ENCODE peak calls at places on chromosomes 6 and 20, in four cellular contexts. S, W, O and L are unnamed samples.
A peak's percentile ranks its signal among the peaks of the same experiment; 100 is the strongest.

GRCh38 chr6:44309092-44309491 is 4.1 kb downstream of the AARS2 start:
- DNase-seq in S (peak; percentile 89), W (no peak), O (no peak), L (no peak)

GRCh38 chr6:66328181-66328580 is 621.2 kb upstream of the EYS start:
- DNase-seq in S (no peak), W (no peak), O (no peak), L (no peak)

GRCh38 chr6:28648035-28648877 is 122.6 kb downstream of the GPX5 start:
- DNase-seq in S (peak; percentile 77), W (peak; percentile 85), O (peak; percentile 75), L (peak; percentile 81)

GRCh38 chr6:13383280-13384163 is 55.2 kb upstream of the TBC1D7 start:
- DNase-seq in S (peak; percentile 31), W (no peak), O (no peak), L (peak; percentile 91)

GRCh38 chr6:61835214-61835613 is 450.8 kb downstream of the KHDRBS2 start:
- DNase-seq in S (no peak), W (no peak), O (no peak), L (no peak)

GRCh38 chr6:43274916-43275597 is 23.0 kb upstream of the SLC22A7 start:
- DNase-seq in S (peak; percentile 33), W (peak; percentile 49), O (no peak), L (no peak)

GRCh38 chr20:50788045-50788867 is 6.6 kb upstream of the BCAS4 start:
- DNase-seq in S (peak; percentile 85), W (no peak), O (peak; percentile 51), L (no peak)

GRCh38 chr6:152461556-152461955 is 175.6 kb downstream of the SYNE1 start:
- DNase-seq in S (peak; percentile 51), W (no peak), O (no peak), L (no peak)

GRCh38 chr20:31440012-31440659 is at the start of gene DEFB123:
- DNase-seq in S (no peak), W (no peak), O (no peak), L (no peak)

GRCh38 chr6:1592852-1593251 is 16.9 kb upstream of the FOXC1 start:
- DNase-seq in S (no peak), W (no peak), O (no peak), L (no peak)

GRCh38 chr6:165448210-165448609 is 138.8 kb upstream of the C6orf118 start:
- DNase-seq in S (no peak), W (peak; percentile 46), O (no peak), L (no peak)

GRCh38 chr6:87826376-87826775 is 124.3 kb upstream of the AKIRIN2 start:
- DNase-seq in S (no peak), W (no peak), O (no peak), L (no peak)

GRCh38 chr6:123676793-123677192 is 40.0 kb upstream of the TRDN start:
- DNase-seq in S (no peak), W (no peak), O (no peak), L (no peak)

GRCh38 chr6:163284151-163284550 is 130.4 kb upstream of the QKI start:
- DNase-seq in S (no peak), W (no peak), O (no peak), L (no peak)

GRCh38 chr20:5865604-5866003 is 84.7 kb downstream of the TRMT6 start:
- DNase-seq in S (no peak), W (no peak), O (no peak), L (no peak)

GRCh38 chr6:2132416-2132815 is 113.0 kb downstream of the GMDS start:
- DNase-seq in S (no peak), W (no peak), O (peak; percentile 66), L (no peak)

GRCh38 chr20:32731882-32732266 is 11.4 kb downstream of the COMMD7 start:
- DNase-seq in S (peak; percentile 12), W (no peak), O (no peak), L (no peak)

GRCh38 chr6:66949191-66949661 is 1242.2 kb upstream of the EYS start:
- DNase-seq in S (no peak), W (no peak), O (no peak), L (no peak)

GRCh38 chr6:166775180-166775922 is 148.3 kb upstream of the RPS6KA2 start:
- DNase-seq in S (peak; percentile 85), W (peak; percentile 90), O (peak; percentile 51), L (peak; percentile 60)

GRCh38 chr6:40194771-40195170 is 260.5 kb upstream of the MOCS1 start:
- DNase-seq in S (no peak), W (no peak), O (no peak), L (no peak)

GRCh38 chr6:53301801-53302537 is 46.8 kb downstream of the ELOVL5 start:
- DNase-seq in S (no peak), W (no peak), O (no peak), L (no peak)

GRCh38 chr6:168145747-168146596 is 67.0 kb upstream of the FRMD1 start:
- DNase-seq in S (no peak), W (no peak), O (no peak), L (no peak)

GRCh38 chr6:169566961-169567360 is 134.9 kb downstream of the WDR27 start:
- DNase-seq in S (no peak), W (no peak), O (no peak), L (no peak)

GRCh38 chr6:54992789-54993188 is 146.2 kb downstream of the FAM83B start:
- DNase-seq in S (peak; percentile 14), W (peak; percentile 14), O (no peak), L (peak; percentile 61)

GRCh38 chr6:122839477-122839876 is 50.4 kb downstream of the SMPDL3A start:
- DNase-seq in S (peak; percentile 68), W (peak; percentile 74), O (peak; percentile 63), L (peak; percentile 56)

GRCh38 chr20:48284837-48285236 is 499.6 kb upstream of the SULF2 start:
- DNase-seq in S (peak; percentile 14), W (no peak), O (no peak), L (no peak)

GRCh38 chr6:44431118-44431725 is 43.7 kb downstream of the CDC5L start:
- DNase-seq in S (peak; percentile 80), W (peak; percentile 56), O (peak; percentile 45), L (peak; percentile 33)

GRCh38 chr6:154721460-154721859 is 11.8 kb upstream of the SCAF8 start:
- DNase-seq in S (peak; percentile 43), W (no peak), O (no peak), L (no peak)

GRCh38 chr6:44593539-44593944 is 206.0 kb downstream of the CDC5L start:
- DNase-seq in S (peak; percentile 74), W (peak; percentile 83), O (peak; percentile 54), L (peak; percentile 46)

GRCh38 chr6:42771741-42772100 is 10.1 kb upstream of the BICRAL start:
- DNase-seq in S (no peak), W (no peak), O (no peak), L (peak; percentile 37)

GRCh38 chr6:17167327-17167979 is 65.6 kb downstream of the STMND1 start:
- DNase-seq in S (peak; percentile 75), W (peak; percentile 76), O (peak; percentile 84), L (no peak)

GRCh38 chr6:108581932-108582500 is 21.3 kb downstream of the FOXO3 start:
- DNase-seq in S (peak; percentile 52), W (no peak), O (no peak), L (no peak)

GRCh38 chr6:53956068-53956711 is 155.1 kb upstream of the MLIP start:
- DNase-seq in S (peak; percentile 68), W (peak; percentile 81), O (peak; percentile 72), L (peak; percentile 42)

GRCh38 chr6:51857134-51857533 is 230.3 kb downstream of the PKHD1 start:
- DNase-seq in S (no peak), W (no peak), O (no peak), L (no peak)

GRCh38 chr6:33288942-33289783 is at the start of the genes PFDN6 and WDR46:
- DNase-seq in S (peak; percentile 95), W (peak; percentile 90), O (peak; percentile 83), L (peak; percentile 89)

GRCh38 chr6:2733324-2733723 is 17.4 kb downstream of the MYLK4 start:
- DNase-seq in S (peak; percentile 12), W (no peak), O (no peak), L (no peak)

GRCh38 chr6:98831057-98832031 is 3.0 kb upstream of the POU3F2 start:
- DNase-seq in S (no peak), W (peak; percentile 60), O (no peak), L (no peak)
- TF ChIP-seq EZH2 in S (peak; percentile 33), W (peak; percentile 77), O (no peak), L (no peak)

DNA sequence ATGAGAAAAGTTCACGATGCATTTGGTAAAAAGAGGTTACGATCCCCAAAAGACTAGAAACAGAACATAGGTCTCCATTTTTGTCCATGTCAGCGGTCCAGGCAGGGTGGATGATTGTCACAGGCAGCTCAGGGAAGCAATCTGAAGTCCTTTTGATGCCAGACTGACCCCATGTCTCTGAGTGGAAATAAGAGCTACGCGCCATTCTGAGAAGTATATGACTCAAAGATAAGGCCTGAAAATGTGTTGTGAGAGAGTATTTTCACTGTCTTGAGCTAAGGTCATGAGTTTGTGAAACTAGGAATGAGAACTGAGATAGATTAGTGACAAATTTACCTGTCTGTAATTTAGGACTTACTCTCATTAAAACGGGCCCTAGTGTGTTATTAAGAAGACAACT is 69.5 kb downstream of the LYRM4 start:
- DNase-seq in S (no peak), W (no peak), O (no peak), L (no peak)
- H3K9ac ChIP-seq in S (peak overlapping the region; percentile 56), W (no peak overlapping the region), O (no peak overlapping the region), L (no peak overlapping the region)

GRCh38 chr6:134599079-134599478 is 281.2 kb upstream of the SGK1 start:
- DNase-seq in S (no peak), W (no peak), O (no peak), L (no peak)
- TF ChIP-seq EZH2phosphoT487 in S (no peak), W (no peak), O (no peak), L (no peak)

GRCh38 chr20:59604770-59605665 is 678 bp downstream of the PHACTR3 start:
- DNase-seq in S (peak; percentile 15), W (peak; percentile 54), O (no peak), L (no peak)
- TF ChIP-seq EZH2 in S (no peak), W (peak; percentile 83), O (no peak), L (peak; percentile 66)

GRCh38 chr6:105862936-105863603 is 223.1 kb upstream of the PRDM1 start:
- DNase-seq in S (no peak), W (no peak), O (no peak), L (no peak)
- H3K9ac ChIP-seq in S (no peak overlapping the region), W (no peak overlapping the region), O (no peak overlapping the region), L (no peak overlapping the region)

DNA sequence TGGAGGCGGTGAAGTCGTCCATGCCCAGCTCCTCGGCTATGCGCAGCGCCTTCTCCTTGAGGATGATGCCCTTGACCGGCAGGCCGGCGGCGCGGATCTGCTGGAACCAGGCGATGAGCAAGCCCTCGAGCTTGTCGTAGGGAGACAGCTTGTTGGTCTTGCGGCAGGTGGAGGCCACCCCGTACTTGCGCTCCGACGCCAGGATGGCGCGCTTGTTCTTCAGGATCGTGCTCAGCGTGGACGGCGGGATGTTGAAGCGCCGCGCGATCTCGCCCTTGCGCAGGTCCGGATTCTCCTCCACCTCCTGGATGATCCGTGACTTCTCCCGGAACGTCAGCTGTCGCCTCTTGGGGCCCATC is 435 bp downstream of the CENPB start:
- DNase-seq in S (peak; percentile 83), W (peak; percentile 60), O (no peak), L (no peak)
- TF ChIP-seq EZH2phosphoT487 in S (no peak), W (no peak), O (no peak), L (no peak)

GRCh38 chr20:15628954-15629353 is 944.3 kb downstream of the KIF16B start:
- DNase-seq in S (no peak), W (no peak), O (no peak), L (no peak)
- TF ChIP-seq EZH2 in S (no peak), W (no peak), O (no peak), L (no peak)